ENCODE peak calls at places on chromosomes 16 and 17, in seven cellular contexts. R is tibial nerve, Y is Peyer's patch, O is prostate gland, D is body of pancreas, H is adrenal gland, P is uterus. W is an unnamed sample. For H3K36me3, the result is how much of the 10 kb centered on the place peaks cover.

GRCh38 chr17:73722163-73722562 is 77.9 kb upstream of the SDK2 start:
- DNase-seq in R (no peak), Y (peak), O (no peak), D (no peak), H (no peak), P (no peak), W (no peak)

GRCh38 chr17:49437696-49438438 is 23.2 kb upstream of the PHB1 start:
- DNase-seq in R (no peak), Y (peak), O (no peak), D (no peak), H (no peak), P (no peak), W (no peak)

GRCh38 chr17:45719335-45720071 is 64.6 kb upstream of the CRHR1 start:
- DNase-seq in R (no peak), Y (no peak), O (peak), D (peak), H (no peak), P (no peak), W (no peak)

GRCh38 chr17:632551-632950 is 82.1 kb downstream of the VPS53 start:
- DNase-seq in R (no peak), Y (no peak), O (no peak), D (no peak), H (no peak), P (no peak), W (no peak)

GRCh38 chr16:55250641-55251550 is 73.1 kb upstream of the IRX6 start:
- DNase-seq in R (no peak), Y (no peak), O (no peak), D (no peak), H (no peak), P (no peak), W (no peak)

GRCh38 chr16:27235055-27235937 is 32.0 kb downstream of the KDM8 start:
- DNase-seq in R (peak), Y (peak), O (peak), D (peak), H (peak), P (peak), W (peak)

GRCh38 chr17:48413613-48414405 is 16.2 kb downstream of the SKAP1 start:
- DNase-seq in R (no peak), Y (no peak), O (no peak), D (no peak), H (no peak), P (no peak), W (no peak)

GRCh38 chr17:3282901-3283300 is 15.3 kb downstream of the OR3A1 start:
- DNase-seq in R (no peak), Y (no peak), O (no peak), D (no peak), H (no peak), P (no peak), W (no peak)

GRCh38 chr16:58464047-58464915 is 35.7 kb upstream of the NDRG4 start:
- DNase-seq in R (no peak), Y (no peak), O (no peak), D (peak), H (peak), P (no peak), W (no peak)

GRCh38 chr17:14744716-14745115 is 443.8 kb downstream of the HS3ST3B1 start:
- DNase-seq in R (no peak), Y (no peak), O (no peak), D (no peak), H (no peak), P (no peak), W (no peak)

GRCh38 chr17:48153711-48154642 is 46.4 kb downstream of the SNX11 start:
- DNase-seq in R (no peak), Y (peak), O (no peak), D (peak), H (no peak), P (no peak), W (peak)

GRCh38 chr16:20853981-20854620 is 46.1 kb downstream of the DCUN1D3 start:
- DNase-seq in R (no peak), Y (no peak), O (no peak), D (no peak), H (no peak), P (no peak), W (no peak)

GRCh38 chr16:84785843-84786538 is 33.8 kb upstream of the CRISPLD2 start:
- DNase-seq in R (no peak), Y (peak), O (no peak), D (peak), H (no peak), P (no peak), W (no peak)

GRCh38 chr16:81137012-81137335 is 40.8 kb upstream of the GCSH start:
- DNase-seq in R (peak), Y (no peak), O (no peak), D (peak), H (peak), P (no peak), W (no peak)

GRCh38 chr16:14455577-14455976 is 174.5 kb downstream of the PARN start:
- DNase-seq in R (no peak), Y (no peak), O (no peak), D (no peak), H (no peak), P (no peak), W (no peak)

GRCh38 chr17:62666801-62667591 is 39.5 kb downstream of the MRC2 start:
- DNase-seq in R (no peak), Y (no peak), O (no peak), D (no peak), H (no peak), P (no peak), W (no peak)

GRCh38 chr16:58011652-58012051 is 10.4 kb downstream of the USB1 start:
- DNase-seq in R (no peak), Y (no peak), O (no peak), D (no peak), H (no peak), P (no peak), W (no peak)

GRCh38 chr17:7060165-7060890 is 16.4 kb upstream of the SLC16A11 start:
- DNase-seq in R (no peak), Y (no peak), O (no peak), D (no peak), H (no peak), P (no peak), W (no peak)

GRCh38 chr16:75566040-75566888 is at the start of gene GABARAPL2:
- DNase-seq in R (peak), Y (peak), O (peak), D (peak), H (peak), P (peak), W (peak)

GRCh38 chr17:32755045-32755805 is 121.7 kb downstream of the MYO1D start:
- DNase-seq in R (no peak), Y (no peak), O (no peak), D (no peak), H (no peak), P (no peak), W (no peak)

GRCh38 chr16:50213939-50214519 is 52.3 kb upstream of the ADCY7 start:
- DNase-seq in R (no peak), Y (no peak), O (no peak), D (no peak), H (no peak), P (no peak), W (no peak)

GRCh38 chr16:72740346-72740745 is 307.6 kb downstream of the ZFHX3 start:
- DNase-seq in R (no peak), Y (no peak), O (no peak), D (no peak), H (no peak), P (no peak), W (no peak)

GRCh38 chr16:27287887-27288286 is 19.3 kb upstream of the NSMCE1 start:
- DNase-seq in R (no peak), Y (no peak), O (no peak), D (no peak), H (no peak), P (no peak), W (peak)

GRCh38 chr16:59048876-59049275 is 314.8 kb upstream of the GOT2 start:
- DNase-seq in R (no peak), Y (no peak), O (no peak), D (no peak), H (no peak), P (no peak), W (no peak)

GRCh38 chr17:52477824-52478614 is 319.5 kb upstream of the CA10 start:
- DNase-seq in R (no peak), Y (no peak), O (no peak), D (no peak), H (no peak), P (no peak), W (no peak)

GRCh38 chr17:28946239-28946638 is 5.1 kb downstream of the PHF12 start:
- DNase-seq in R (no peak), Y (no peak), O (peak), D (no peak), H (no peak), P (no peak), W (no peak)

GRCh38 chr17:78529871-78530670 is 47.1 kb downstream of the DNAH17 start:
- DNase-seq in R (no peak), Y (peak), O (no peak), D (peak), H (no peak), P (no peak), W (no peak)

GRCh38 chr17:27609606-27610303 is 21.2 kb upstream of the LGALS9 start:
- DNase-seq in R (no peak), Y (peak), O (peak), D (peak), H (peak), P (no peak), W (peak)

GRCh38 chr17:21170829-21171228 is 43.1 kb downstream of the TMEM11 start:
- DNase-seq in R (no peak), Y (no peak), O (no peak), D (no peak), H (peak), P (peak), W (no peak)

GRCh38 chr17:37405955-37406634 is 541 bp downstream of the ACACA start:
- DNase-seq in R (no peak), Y (no peak), O (no peak), D (no peak), H (no peak), P (no peak), W (no peak)

GRCh38 chr16:53258809-53259208 is 175.5 kb upstream of the RBL2 start:
- DNase-seq in R (no peak), Y (no peak), O (no peak), D (no peak), H (no peak), P (no peak), W (no peak)

GRCh38 chr17:15935891-15936290 is 9.0 kb upstream of the ADORA2B start:
- DNase-seq in R (no peak), Y (no peak), O (no peak), D (no peak), H (no peak), P (no peak), W (no peak)

GRCh38 chr16:51045186-51045585 is 105.9 kb downstream of the SALL1 start:
- DNase-seq in R (no peak), Y (no peak), O (no peak), D (no peak), H (no peak), P (no peak), W (no peak)

GRCh38 chr17:60230358-60230757 is 80.6 kb downstream of the CA4 start:
- DNase-seq in R (no peak), Y (no peak), O (no peak), D (no peak), H (no peak), P (no peak), W (no peak)

GRCh38 chr17:4972322-4972721 is 4.7 kb upstream of the SPAG7 start:
- DNase-seq in R (no peak), Y (no peak), O (no peak), D (no peak), H (no peak), P (no peak), W (no peak)

GRCh38 chr17:4974064-4974670 is 6.5 kb upstream of the SPAG7 start:
- DNase-seq in R (no peak), Y (no peak), O (no peak), D (no peak), H (no peak), P (no peak), W (no peak)

GRCh38 chr17:4972752-4973151 is 5.1 kb upstream of the SPAG7 start:
- DNase-seq in R (no peak), Y (no peak), O (no peak), D (no peak), H (no peak), P (no peak), W (no peak)

GRCh38 chr17:4971826-4972225 is 4.2 kb upstream of the SPAG7 start:
- DNase-seq in R (no peak), Y (no peak), O (no peak), D (no peak), H (no peak), P (peak), W (no peak)

DNA sequence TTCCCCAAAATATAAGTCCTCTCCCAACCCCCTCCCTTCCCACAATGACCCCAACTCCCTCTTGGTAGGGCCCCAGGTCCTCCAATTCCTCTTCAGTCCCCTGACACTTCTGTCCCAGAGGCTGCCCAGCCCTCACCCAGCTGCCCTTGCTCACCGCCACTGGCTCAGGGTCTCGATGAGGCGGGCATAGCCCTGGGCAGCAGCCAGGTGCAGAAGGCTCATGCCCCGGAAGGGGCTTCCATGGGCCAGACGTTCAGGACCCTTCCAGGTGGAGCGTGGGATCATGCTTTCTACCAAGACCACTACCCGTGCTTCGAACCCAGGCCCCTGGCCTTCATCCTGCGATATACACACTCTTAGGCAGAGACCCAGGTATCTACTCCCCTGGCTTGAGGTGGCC is 5.8 kb upstream of the SPAG7 start:
- DNase-seq in R (no peak), Y (no peak), O (no peak), D (no peak), H (no peak), P (no peak), W (no peak)
- H3K36me3 ChIP-seq in R (under half), Y (half or more), O (under half), D (under half), H (half or more), P (under half), W (under half)

DNA sequence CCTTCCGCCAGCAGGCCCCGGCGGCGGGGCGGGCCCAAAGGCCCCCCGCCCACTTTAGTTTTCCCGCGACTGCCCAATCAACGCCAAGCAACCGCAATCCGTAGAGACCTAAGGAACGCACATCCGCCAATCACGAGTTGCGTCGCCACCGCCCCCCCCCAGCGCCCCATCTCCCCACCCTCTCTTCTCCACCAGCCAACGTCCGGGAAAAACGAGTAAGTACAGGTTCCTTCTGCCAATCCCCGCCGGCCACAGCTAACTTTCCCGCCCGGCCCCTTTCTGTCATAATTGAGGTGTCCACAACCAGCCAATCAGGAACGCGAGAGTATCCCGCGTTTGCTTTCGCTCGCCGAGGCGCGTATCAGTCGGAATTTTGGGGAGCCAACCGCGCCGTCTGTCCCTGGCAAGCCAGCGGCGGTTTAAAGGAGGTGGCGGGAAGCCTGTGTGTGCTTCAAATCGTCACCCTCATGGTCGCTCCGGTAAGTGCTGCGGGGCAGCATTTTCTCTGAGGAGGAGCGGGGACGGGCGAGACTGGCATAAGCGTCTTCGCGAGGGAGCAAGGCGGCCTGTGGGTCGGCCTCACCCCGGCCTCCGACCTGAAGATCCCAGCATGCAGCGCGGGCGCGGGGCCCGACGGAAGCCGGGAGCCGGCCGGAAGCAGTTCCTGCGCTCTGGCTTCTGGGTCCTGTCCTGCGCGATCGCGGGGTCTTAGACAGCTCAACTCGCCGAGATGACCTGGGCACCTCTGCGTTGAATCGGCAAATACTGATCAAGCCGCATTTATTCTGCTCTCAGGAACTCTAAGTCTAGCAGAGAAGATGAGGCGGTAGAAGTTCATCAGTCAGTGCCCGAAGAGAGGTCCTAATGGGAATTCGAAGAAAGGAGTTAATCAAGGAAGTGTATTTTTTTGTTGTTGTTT is at the start of gene MIS12:
- DNase-seq in R (peak), Y (peak), O (peak), D (peak), H (peak), P (peak), W (peak)
- TF ChIP-seq POLR2A in R (peak), Y (peak), O (peak), D (peak), H (peak), P (peak), W (peak)

DNA sequence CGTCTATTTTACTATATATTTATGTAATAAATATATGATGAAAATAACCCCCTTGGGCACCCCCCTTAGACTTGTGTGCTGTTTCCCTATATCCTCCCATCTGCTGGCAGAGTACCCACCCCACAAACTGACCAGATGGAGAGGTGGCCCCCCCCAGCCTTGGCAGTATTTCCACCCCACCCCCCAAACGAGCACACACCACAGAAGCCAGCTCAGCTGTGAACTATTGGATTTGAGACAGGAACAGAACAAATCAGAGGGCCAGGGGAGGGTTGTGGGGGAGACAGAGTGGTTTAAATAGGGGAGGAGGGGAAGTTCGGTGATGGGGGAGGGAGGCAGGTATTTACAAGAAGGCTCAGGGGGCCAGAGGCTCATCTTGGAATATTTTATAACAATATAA is 7.8 kb downstream of the NR1D1 start:
- DNase-seq in R (no peak), Y (no peak), O (no peak), D (no peak), H (no peak), P (peak), W (no peak)
- H3K36me3 ChIP-seq in R (under half), Y (half or more), O (under half), D (under half), H (half or more), P (under half), W (half or more)

GRCh38 chr17:80260791-80261158 is at the start of gene RNF213:
- DNase-seq in R (no peak), Y (peak), O (peak), D (peak), H (peak), P (peak), W (peak)

GRCh38 chr17:80259642-80260535 is 763 bp upstream of the RNF213 start:
- DNase-seq in R (peak), Y (peak), O (peak), D (peak), H (peak), P (peak), W (peak)

GRCh38 chr17:80261895-80262279 is 1.2 kb downstream of the RNF213 start:
- DNase-seq in R (no peak), Y (no peak), O (no peak), D (no peak), H (no peak), P (no peak), W (no peak)

GRCh38 chr17:80262291-80262690 is 1.6 kb downstream of the RNF213 start:
- DNase-seq in R (no peak), Y (no peak), O (no peak), D (no peak), H (no peak), P (no peak), W (no peak)

DNA sequence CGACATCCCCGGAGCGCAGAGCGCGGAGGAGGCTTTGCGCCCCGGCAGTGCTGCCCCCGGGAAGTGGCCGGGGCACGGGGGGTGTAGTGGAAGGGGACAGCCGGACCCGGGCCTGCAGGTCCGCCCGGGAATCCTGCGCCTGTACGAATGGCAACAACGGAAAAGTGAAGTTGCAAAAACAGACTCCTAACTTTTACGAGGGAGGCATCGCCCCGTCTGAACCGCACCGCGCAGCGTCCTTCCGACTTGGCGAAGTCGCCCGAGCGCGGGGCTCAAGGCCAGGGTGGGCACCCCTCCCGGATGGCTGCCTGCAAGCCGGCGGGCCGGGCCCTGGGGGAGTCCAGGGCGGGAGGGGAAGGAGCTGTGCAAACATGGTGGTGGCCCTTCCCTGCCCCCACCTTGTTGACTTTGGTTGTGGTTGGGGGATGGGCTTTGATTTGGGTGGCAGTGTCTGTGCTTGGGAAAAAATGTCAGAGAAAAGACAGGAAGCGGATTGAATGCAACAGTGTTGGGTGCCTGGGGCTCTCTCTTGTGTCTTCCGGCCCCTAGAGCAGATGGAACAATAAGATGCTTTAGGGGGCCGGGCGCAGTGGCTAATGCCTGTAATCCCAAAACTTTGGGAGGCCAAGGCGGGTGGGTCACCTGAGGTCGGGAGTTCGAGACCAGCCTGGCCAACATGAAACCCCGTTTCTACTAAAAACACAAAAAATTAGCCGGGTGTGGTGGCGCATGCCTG is 675 bp downstream of the RNF213 start:
- DNase-seq in R (peak), Y (peak), O (peak), D (peak), H (peak), P (peak), W (peak)
- TF ChIP-seq POLR2A in R (no peak), Y (no peak), O (no peak), D (no peak), H (no peak), P (no peak), W (no peak)